ENCODE peak calls at places on chromosomes 11 and 22, in ten cellular contexts. One of them, this sample, is unnamed.

GRCh38 chr22:43789452-43789851 is 22.7 kb downstream of the EFCAB6 start:
- DNase-seq in HCT116: no peak
- DNase-seq in body of pancreas: peak
- DNase-seq in progenitor cell of endocrine pancreas: no peak
- DNase-seq in IMR-90: peak
- DNase-seq in ovary: peak
- DNase-seq in fibroblast of villous mesenchyme: peak
- DNase-seq in astrocyte of the spinal cord: peak
- DNase-seq in ELR: peak
- DNase-seq in AG09319: peak
- DNase-seq in this sample: no peak

GRCh38 chr11:78541537-78541936 is 33.1 kb downstream of the NARS2 start:
- DNase-seq in progenitor cell of endocrine pancreas: no peak
- DNase-seq in IMR-90: no peak
- DNase-seq in fibroblast of villous mesenchyme: no peak
- DNase-seq in HCT116: no peak
- DNase-seq in body of pancreas: no peak
- DNase-seq in ELR: no peak
- DNase-seq in astrocyte of the spinal cord: no peak
- DNase-seq in ovary: no peak
- DNase-seq in AG09319: no peak
- DNase-seq in this sample: no peak

GRCh38 chr11:35953081-35953480 is 9.2 kb downstream of the LDLRAD3 start:
- DNase-seq in ELR: no peak
- DNase-seq in body of pancreas: peak
- DNase-seq in astrocyte of the spinal cord: peak
- DNase-seq in IMR-90: no peak
- DNase-seq in ovary: no peak
- DNase-seq in fibroblast of villous mesenchyme: no peak
- DNase-seq in AG09319: no peak
- DNase-seq in progenitor cell of endocrine pancreas: no peak
- DNase-seq in HCT116: no peak
- DNase-seq in this sample: no peak

GRCh38 chr11:95494856-95495255 is 263.9 kb upstream of the SESN3 start:
- DNase-seq in progenitor cell of endocrine pancreas: no peak
- DNase-seq in IMR-90: no peak
- DNase-seq in ELR: no peak
- DNase-seq in fibroblast of villous mesenchyme: no peak
- DNase-seq in ovary: no peak
- DNase-seq in AG09319: no peak
- DNase-seq in body of pancreas: no peak
- DNase-seq in astrocyte of the spinal cord: no peak
- DNase-seq in HCT116: no peak
- DNase-seq in this sample: no peak

GRCh38 chr22:17739196-17739975 is 34.9 kb downstream of the BID start:
- DNase-seq in progenitor cell of endocrine pancreas: no peak
- DNase-seq in ovary: no peak
- DNase-seq in HCT116: no peak
- DNase-seq in fibroblast of villous mesenchyme: no peak
- DNase-seq in body of pancreas: no peak
- DNase-seq in ELR: no peak
- DNase-seq in astrocyte of the spinal cord: no peak
- DNase-seq in IMR-90: no peak
- DNase-seq in AG09319: no peak
- DNase-seq in this sample: no peak

GRCh38 chr11:124745835-124746620 is 6.0 kb downstream of the VSIG2 start:
- DNase-seq in ovary: no peak
- DNase-seq in fibroblast of villous mesenchyme: no peak
- DNase-seq in astrocyte of the spinal cord: no peak
- DNase-seq in HCT116: no peak
- DNase-seq in ELR: no peak
- DNase-seq in AG09319: no peak
- DNase-seq in IMR-90: no peak
- DNase-seq in progenitor cell of endocrine pancreas: no peak
- DNase-seq in body of pancreas: no peak
- DNase-seq in this sample: peak

GRCh38 chr11:94768602-94769511 is 701 bp downstream of the AMOTL1 start:
- DNase-seq in IMR-90: peak
- DNase-seq in ovary: peak
- DNase-seq in HCT116: no peak
- DNase-seq in body of pancreas: peak
- DNase-seq in progenitor cell of endocrine pancreas: peak
- DNase-seq in astrocyte of the spinal cord: peak
- DNase-seq in fibroblast of villous mesenchyme: peak
- DNase-seq in ELR: peak
- DNase-seq in AG09319: no peak
- DNase-seq in this sample: no peak

GRCh38 chr22:44385781-44386180 is 73.0 kb upstream of the SHISAL1 start:
- DNase-seq in fibroblast of villous mesenchyme: no peak
- DNase-seq in body of pancreas: no peak
- DNase-seq in astrocyte of the spinal cord: no peak
- DNase-seq in ELR: no peak
- DNase-seq in HCT116: no peak
- DNase-seq in IMR-90: no peak
- DNase-seq in AG09319: no peak
- DNase-seq in ovary: no peak
- DNase-seq in progenitor cell of endocrine pancreas: no peak
- DNase-seq in this sample: no peak

GRCh38 chr11:100999756-101000155 is 129.9 kb downstream of the PGR start:
- DNase-seq in ELR: no peak
- DNase-seq in ovary: no peak
- DNase-seq in IMR-90: no peak
- DNase-seq in body of pancreas: no peak
- DNase-seq in HCT116: no peak
- DNase-seq in progenitor cell of endocrine pancreas: no peak
- DNase-seq in AG09319: no peak
- DNase-seq in astrocyte of the spinal cord: no peak
- DNase-seq in fibroblast of villous mesenchyme: no peak
- DNase-seq in this sample: no peak

GRCh38 chr22:37588540-37589215 is 8.8 kb upstream of the LGALS2 start:
- DNase-seq in fibroblast of villous mesenchyme: no peak
- DNase-seq in ELR: no peak
- DNase-seq in ovary: no peak
- DNase-seq in body of pancreas: no peak
- DNase-seq in HCT116: no peak
- DNase-seq in astrocyte of the spinal cord: no peak
- DNase-seq in AG09319: no peak
- DNase-seq in progenitor cell of endocrine pancreas: no peak
- DNase-seq in IMR-90: no peak
- DNase-seq in this sample: no peak

GRCh38 chr11:116853461-116854073 is 16.1 kb upstream of the APOA1 start:
- DNase-seq in ELR: peak
- DNase-seq in HCT116: peak
- DNase-seq in progenitor cell of endocrine pancreas: no peak
- DNase-seq in body of pancreas: peak
- DNase-seq in AG09319: no peak
- DNase-seq in fibroblast of villous mesenchyme: peak
- DNase-seq in IMR-90: peak
- DNase-seq in ovary: no peak
- DNase-seq in astrocyte of the spinal cord: peak
- DNase-seq in this sample: no peak

This sample was measured in Caco-2.